ENCODE peak calls at places on chromosomes 16 and 17, in nine cellular contexts. A is prostate gland, B is KG1, L is islet precursor cell, V is ascending aorta, Y is NCI-H774, C is T1000, M is GM23248, S is retina. R is an unnamed sample.

GRCh38 chr17:67834634-67835033 is 9.3 kb downstream of the BPTF start:
- DNase-seq in M (peak), L (no peak), V (no peak), C (no peak), B (no peak), Y (no peak), A (no peak), S (no peak), R (no peak)

GRCh38 chr16:85522842-85523601 is 90.1 kb upstream of the GSE1 start:
- DNase-seq in Y (no peak), C (no peak), V (peak), A (peak), B (no peak), L (no peak), M (peak), S (no peak), R (no peak)

GRCh38 chr17:19369107-19369778 is 6.7 kb upstream of the B9D1 start:
- DNase-seq in V (no peak), A (no peak), C (no peak), M (no peak), L (no peak), B (no peak), S (no peak), Y (no peak), R (no peak)

GRCh38 chr17:336110-337021 is 16.2 kb downstream of the RPH3AL start:
- DNase-seq in B (no peak), S (no peak), L (peak), A (no peak), V (peak), C (no peak), M (no peak), Y (no peak), R (no peak)

GRCh38 chr16:88530051-88530857 is 39.9 kb upstream of the ZC3H18 start:
- DNase-seq in S (no peak), L (no peak), M (no peak), V (no peak), A (no peak), Y (no peak), C (no peak), B (no peak), R (no peak)

GRCh38 chr16:69938981-69939820 is 11.9 kb upstream of the CLEC18A start:
- DNase-seq in Y (no peak), A (no peak), V (no peak), S (no peak), C (no peak), L (no peak), M (no peak), B (no peak), R (no peak)

GRCh38 chr17:17361543-17362511 is 58.7 kb downstream of the NT5M start:
- DNase-seq in A (no peak), C (no peak), V (peak), B (no peak), L (peak), Y (no peak), S (no peak), M (peak), R (no peak)

GRCh38 chr17:82246365-82247174 is 17.7 kb downstream of the SLC16A3 start:
- DNase-seq in B (no peak), A (no peak), V (no peak), M (peak), L (peak), S (no peak), Y (no peak), C (peak), R (no peak)

GRCh38 chr16:57536306-57537193 is at the start of gene CCDC102A:
- DNase-seq in L (peak), B (peak), V (peak), Y (no peak), C (no peak), M (peak), S (peak), A (no peak), R (peak)

GRCh38 chr16:67470314-67470713 is 10.6 kb downstream of the ATP6V0D1 start:
- DNase-seq in V (peak), Y (peak), M (no peak), B (no peak), L (no peak), S (no peak), C (no peak), A (peak), R (no peak)

GRCh38 chr17:81200695-81201580 is 21.8 kb downstream of the CEP131 start:
- DNase-seq in C (no peak), V (no peak), B (peak), S (peak), M (peak), Y (no peak), A (peak), L (peak), R (no peak)

GRCh38 chr17:79325707-79326106 is 251.1 kb downstream of the ENGASE start:
- DNase-seq in A (no peak), M (peak), L (peak), V (no peak), B (no peak), C (no peak), Y (no peak), S (peak), R (no peak)

R was measured in T follicular helper cell.